ENCODE peak calls at places on chromosomes 13 and 19, in ten cellular contexts. L is dorsolateral prefrontal cortex; E is epithelial cell of proximal tubule; V is naive B cell; Y is GDM1; G is transverse colon; A is stimulated activated CD4-positive, alpha-beta T cell treated with anti-CD3 and anti-CD28 coated beads, Interleukin-2, amount 100 ng/mL, for 24 hours; Z is astrocyte; K is nucleus accumbens; R is lower leg skin. J is an unnamed sample.

GRCh38 chr19:40284501-40285352 is at the start of gene AKT2:
- DNase-seq in L (no peak), A (peak), V (peak), R (no peak), E (no peak), G (no peak), Z (peak), Y (peak), K (no peak), J (no peak)

GRCh38 chr19:1007399-1007745 is 7.2 kb downstream of the GRIN3B start:
- DNase-seq in L (no peak), R (no peak), Y (no peak), Z (no peak), V (no peak), K (no peak), E (no peak), G (no peak), A (no peak), J (no peak)

GRCh38 chr13:99868767-99869166 is 102.8 kb downstream of the ZIC5 start:
- DNase-seq in V (no peak), K (no peak), L (no peak), A (no peak), R (no peak), E (no peak), G (no peak), Z (no peak), Y (no peak), J (no peak)

GRCh38 chr19:2974342-2974932 is 2.9 kb upstream of the TLE6 start:
- DNase-seq in K (no peak), R (peak), Z (peak), L (no peak), E (no peak), V (no peak), A (no peak), G (no peak), Y (peak), J (no peak)

GRCh38 chr13:25732146-25732865 is 319.5 kb downstream of the SHISA2 start:
- DNase-seq in A (no peak), K (no peak), R (no peak), Y (no peak), G (no peak), L (no peak), V (no peak), Z (peak), E (no peak), J (no peak)

GRCh38 chr13:40186041-40186440 is 480.4 kb downstream of the FOXO1 start:
- DNase-seq in R (no peak), K (no peak), V (no peak), L (no peak), G (no peak), E (no peak), A (no peak), Y (no peak), Z (no peak), J (no peak)

GRCh38 chr13:113410472-113411201 is 42.7 kb downstream of the ADPRHL1 start:
- DNase-seq in Z (peak), E (peak), V (no peak), K (no peak), L (no peak), A (no peak), R (no peak), Y (no peak), G (peak), J (no peak)

GRCh38 chr19:3942790-3943409 is 10.0 kb downstream of the NMRK2 start:
- DNase-seq in K (no peak), E (no peak), G (no peak), Z (no peak), R (no peak), L (no peak), Y (no peak), A (no peak), V (no peak), J (no peak)

GRCh38 chr13:107964356-107964755 is 251.0 kb downstream of the LIG4 start:
- DNase-seq in V (no peak), A (no peak), Y (no peak), G (no peak), R (no peak), Z (no peak), E (no peak), L (no peak), K (no peak), J (no peak)

GRCh38 chr19:50728084-50728737 is 5.0 kb downstream of the CLEC11A start:
- DNase-seq in V (no peak), K (peak), Y (peak), R (peak), G (peak), E (no peak), Z (no peak), L (peak), A (peak), J (peak)

GRCh38 chr19:14383556-14383897 is 2.3 kb downstream of the ADGRE5 start:
- DNase-seq in E (no peak), Y (no peak), L (no peak), R (no peak), G (peak), Z (no peak), A (no peak), V (no peak), K (no peak), J (no peak)